ENCODE peak calls at places on chromosomes 16 and 17, in nine cellular contexts. One of them, this sample, is unnamed.
A peak's percentile ranks its signal among the peaks of the same experiment; 100 is the strongest.

GRCh38 chr16:11310997-11311561 is 29.9 kb upstream of the PRM1 start:
- DNase-seq in LHCN-M2: no peak
- DNase-seq in neural crest cell: no peak
- DNase-seq in left kidney: no peak
- DNase-seq in HuH-7.5: no peak
- DNase-seq in activated CD4-positive, alpha-beta T cell treated with anti-CD3 and anti-CD28 coated beads for 1 hour: no peak
- DNase-seq in posterior cingulate gyrus: no peak
- DNase-seq in ACHN: no peak
- DNase-seq in AML-193: peak; percentile 25
- DNase-seq in this sample: no peak

GRCh38 chr16:5062790-5063765 is 2.7 kb downstream of the C16orf89 start:
- DNase-seq in LHCN-M2: no peak
- DNase-seq in neural crest cell: no peak
- DNase-seq in left kidney: no peak
- DNase-seq in HuH-7.5: no peak
- DNase-seq in activated CD4-positive, alpha-beta T cell treated with anti-CD3 and anti-CD28 coated beads for 1 hour: no peak
- DNase-seq in posterior cingulate gyrus: no peak
- DNase-seq in ACHN: no peak
- DNase-seq in AML-193: no peak
- DNase-seq in this sample: no peak

GRCh38 chr17:68832140-68832871 is 122.9 kb downstream of the ABCA8 start:
- DNase-seq in LHCN-M2: no peak
- DNase-seq in neural crest cell: no peak
- DNase-seq in left kidney: no peak
- DNase-seq in HuH-7.5: no peak
- DNase-seq in activated CD4-positive, alpha-beta T cell treated with anti-CD3 and anti-CD28 coated beads for 1 hour: no peak
- DNase-seq in posterior cingulate gyrus: no peak
- DNase-seq in ACHN: no peak
- DNase-seq in AML-193: no peak
- DNase-seq in this sample: no peak

GRCh38 chr17:57221366-57222350 is 34.7 kb upstream of the MSI2 start:
- DNase-seq in LHCN-M2: no peak
- DNase-seq in neural crest cell: no peak
- DNase-seq in left kidney: no peak
- DNase-seq in HuH-7.5: no peak
- DNase-seq in activated CD4-positive, alpha-beta T cell treated with anti-CD3 and anti-CD28 coated beads for 1 hour: no peak
- DNase-seq in posterior cingulate gyrus: no peak
- DNase-seq in ACHN: no peak
- DNase-seq in AML-193: no peak
- DNase-seq in this sample: no peak

GRCh38 chr16:56425439-56425832 is at the start of gene AMFR:
- DNase-seq in LHCN-M2: peak; percentile 78
- DNase-seq in neural crest cell: peak; percentile 56
- DNase-seq in left kidney: peak; percentile 93
- DNase-seq in HuH-7.5: peak; percentile 71
- DNase-seq in activated CD4-positive, alpha-beta T cell treated with anti-CD3 and anti-CD28 coated beads for 1 hour: peak; percentile 47
- DNase-seq in posterior cingulate gyrus: peak; percentile 16
- DNase-seq in ACHN: peak; percentile 93
- DNase-seq in AML-193: peak; percentile 68
- DNase-seq in this sample: peak; percentile 76

GRCh38 chr17:75077490-75078096 is 10.2 kb upstream of the SLC16A5 start:
- DNase-seq in LHCN-M2: no peak
- DNase-seq in neural crest cell: no peak
- DNase-seq in left kidney: peak; percentile 83
- DNase-seq in HuH-7.5: peak; percentile 47
- DNase-seq in activated CD4-positive, alpha-beta T cell treated with anti-CD3 and anti-CD28 coated beads for 1 hour: peak; percentile 37
- DNase-seq in posterior cingulate gyrus: peak; percentile 60
- DNase-seq in ACHN: no peak
- DNase-seq in AML-193: no peak
- DNase-seq in this sample: no peak

GRCh38 chr17:68204736-68205135 is 43.1 kb upstream of the AMZ2 start:
- DNase-seq in LHCN-M2: no peak
- DNase-seq in neural crest cell: no peak
- DNase-seq in left kidney: peak; percentile 30
- DNase-seq in HuH-7.5: peak; percentile 38
- DNase-seq in activated CD4-positive, alpha-beta T cell treated with anti-CD3 and anti-CD28 coated beads for 1 hour: no peak
- DNase-seq in posterior cingulate gyrus: no peak
- DNase-seq in ACHN: no peak
- DNase-seq in AML-193: no peak
- DNase-seq in this sample: no peak

GRCh38 chr17:68775338-68775737 is 174.2 kb upstream of the FAM20A start:
- DNase-seq in LHCN-M2: no peak
- DNase-seq in neural crest cell: no peak
- DNase-seq in left kidney: no peak
- DNase-seq in HuH-7.5: no peak
- DNase-seq in activated CD4-positive, alpha-beta T cell treated with anti-CD3 and anti-CD28 coated beads for 1 hour: no peak
- DNase-seq in posterior cingulate gyrus: no peak
- DNase-seq in ACHN: no peak
- DNase-seq in AML-193: no peak
- DNase-seq in this sample: no peak

GRCh38 chr16:72241930-72242329 is 70.0 kb upstream of the PMFBP1 start:
- DNase-seq in LHCN-M2: peak; percentile 59
- DNase-seq in neural crest cell: peak; percentile 28
- DNase-seq in left kidney: peak; percentile 76
- DNase-seq in HuH-7.5: peak; percentile 16
- DNase-seq in activated CD4-positive, alpha-beta T cell treated with anti-CD3 and anti-CD28 coated beads for 1 hour: no peak
- DNase-seq in posterior cingulate gyrus: peak; percentile 10
- DNase-seq in ACHN: peak; percentile 65
- DNase-seq in AML-193: no peak
- DNase-seq in this sample: peak; percentile 68

GRCh38 chr17:38464251-38464722 is 36.0 kb downstream of the ARHGAP23 start:
- DNase-seq in LHCN-M2: peak; percentile 72
- DNase-seq in neural crest cell: no peak
- DNase-seq in left kidney: no peak
- DNase-seq in HuH-7.5: no peak
- DNase-seq in activated CD4-positive, alpha-beta T cell treated with anti-CD3 and anti-CD28 coated beads for 1 hour: no peak
- DNase-seq in posterior cingulate gyrus: peak; percentile 83
- DNase-seq in ACHN: peak; percentile 29
- DNase-seq in AML-193: no peak
- DNase-seq in this sample: peak; percentile 30

GRCh38 chr17:68867759-68868516 is 87.3 kb downstream of the ABCA8 start:
- DNase-seq in LHCN-M2: no peak
- DNase-seq in neural crest cell: no peak
- DNase-seq in left kidney: no peak
- DNase-seq in HuH-7.5: no peak
- DNase-seq in activated CD4-positive, alpha-beta T cell treated with anti-CD3 and anti-CD28 coated beads for 1 hour: no peak
- DNase-seq in posterior cingulate gyrus: no peak
- DNase-seq in ACHN: no peak
- DNase-seq in AML-193: no peak
- DNase-seq in this sample: no peak

GRCh38 chr17:32007463-32008298 is 498 bp downstream of the LRRC37B start:
- DNase-seq in LHCN-M2: peak; percentile 23
- DNase-seq in neural crest cell: peak; percentile 41
- DNase-seq in left kidney: peak; percentile 76
- DNase-seq in HuH-7.5: peak; percentile 54
- DNase-seq in activated CD4-positive, alpha-beta T cell treated with anti-CD3 and anti-CD28 coated beads for 1 hour: no peak
- DNase-seq in posterior cingulate gyrus: peak; percentile 51
- DNase-seq in ACHN: peak; percentile 40
- DNase-seq in AML-193: no peak
- DNase-seq in this sample: peak; percentile 26

GRCh38 chr16:9112166-9112843 is 20.9 kb downstream of the HAPSTR1 start:
- DNase-seq in LHCN-M2: no peak
- DNase-seq in neural crest cell: no peak
- DNase-seq in left kidney: no peak
- DNase-seq in HuH-7.5: no peak
- DNase-seq in activated CD4-positive, alpha-beta T cell treated with anti-CD3 and anti-CD28 coated beads for 1 hour: no peak
- DNase-seq in posterior cingulate gyrus: no peak
- DNase-seq in ACHN: peak; percentile 40
- DNase-seq in AML-193: no peak
- DNase-seq in this sample: no peak

GRCh38 chr17:49031965-49032928 is 35.1 kb downstream of the IGF2BP1 start:
- DNase-seq in LHCN-M2: peak; percentile 77
- DNase-seq in neural crest cell: peak; percentile 48
- DNase-seq in left kidney: peak; percentile 94
- DNase-seq in HuH-7.5: peak; percentile 86
- DNase-seq in activated CD4-positive, alpha-beta T cell treated with anti-CD3 and anti-CD28 coated beads for 1 hour: no peak
- DNase-seq in posterior cingulate gyrus: no peak
- DNase-seq in ACHN: peak; percentile 86
- DNase-seq in AML-193: peak; percentile 81
- DNase-seq in this sample: peak; percentile 82

GRCh38 chr17:63961355-63962207 is 11.1 kb downstream of the SCN4A start:
- DNase-seq in LHCN-M2: peak; percentile 29
- DNase-seq in neural crest cell: peak; percentile 81
- DNase-seq in left kidney: peak; percentile 86
- DNase-seq in HuH-7.5: peak; percentile 67
- DNase-seq in activated CD4-positive, alpha-beta T cell treated with anti-CD3 and anti-CD28 coated beads for 1 hour: no peak
- DNase-seq in posterior cingulate gyrus: no peak
- DNase-seq in ACHN: peak; percentile 70
- DNase-seq in AML-193: no peak
- DNase-seq in this sample: peak; percentile 40

GRCh38 chr16:1503110-1503955 is 10.2 kb downstream of the TELO2 start:
- DNase-seq in LHCN-M2: no peak
- DNase-seq in neural crest cell: no peak
- DNase-seq in left kidney: no peak
- DNase-seq in HuH-7.5: no peak
- DNase-seq in activated CD4-positive, alpha-beta T cell treated with anti-CD3 and anti-CD28 coated beads for 1 hour: no peak
- DNase-seq in posterior cingulate gyrus: no peak
- DNase-seq in ACHN: no peak
- DNase-seq in AML-193: no peak
- DNase-seq in this sample: no peak

GRCh38 chr16:28136751-28137434 is 73.4 kb upstream of the GSG1L start:
- DNase-seq in LHCN-M2: no peak
- DNase-seq in neural crest cell: no peak
- DNase-seq in left kidney: no peak
- DNase-seq in HuH-7.5: no peak
- DNase-seq in activated CD4-positive, alpha-beta T cell treated with anti-CD3 and anti-CD28 coated beads for 1 hour: no peak
- DNase-seq in posterior cingulate gyrus: no peak
- DNase-seq in ACHN: no peak
- DNase-seq in AML-193: no peak
- DNase-seq in this sample: no peak

GRCh38 chr17:19274893-19275292 is 37.7 kb downstream of the EPN2 start:
- DNase-seq in LHCN-M2: peak; percentile 76
- DNase-seq in neural crest cell: no peak
- DNase-seq in left kidney: no peak
- DNase-seq in HuH-7.5: no peak
- DNase-seq in activated CD4-positive, alpha-beta T cell treated with anti-CD3 and anti-CD28 coated beads for 1 hour: no peak
- DNase-seq in posterior cingulate gyrus: no peak
- DNase-seq in ACHN: no peak
- DNase-seq in AML-193: no peak
- DNase-seq in this sample: no peak

GRCh38 chr17:76659928-76660614 is 16.5 kb upstream of the ST6GALNAC1 start:
- DNase-seq in LHCN-M2: no peak
- DNase-seq in neural crest cell: no peak
- DNase-seq in left kidney: peak; percentile 91
- DNase-seq in HuH-7.5: no peak
- DNase-seq in activated CD4-positive, alpha-beta T cell treated with anti-CD3 and anti-CD28 coated beads for 1 hour: no peak
- DNase-seq in posterior cingulate gyrus: no peak
- DNase-seq in ACHN: peak; percentile 64
- DNase-seq in AML-193: peak; percentile 16
- DNase-seq in this sample: peak; percentile 30

GRCh38 chr17:41920580-41920955 is 1.8 kb upstream of the ACLY start:
- DNase-seq in LHCN-M2: no peak
- DNase-seq in neural crest cell: no peak
- DNase-seq in left kidney: no peak
- DNase-seq in HuH-7.5: no peak
- DNase-seq in activated CD4-positive, alpha-beta T cell treated with anti-CD3 and anti-CD28 coated beads for 1 hour: no peak
- DNase-seq in posterior cingulate gyrus: no peak
- DNase-seq in ACHN: no peak
- DNase-seq in AML-193: no peak
- DNase-seq in this sample: no peak

GRCh38 chr16:86404678-86405077 is 105.6 kb upstream of the FOXF1 start:
- DNase-seq in LHCN-M2: no peak
- DNase-seq in neural crest cell: no peak
- DNase-seq in left kidney: peak; percentile 55
- DNase-seq in HuH-7.5: no peak
- DNase-seq in activated CD4-positive, alpha-beta T cell treated with anti-CD3 and anti-CD28 coated beads for 1 hour: no peak
- DNase-seq in posterior cingulate gyrus: no peak
- DNase-seq in ACHN: no peak
- DNase-seq in AML-193: no peak
- DNase-seq in this sample: no peak

GRCh38 chr16:88478889-88479794 is 26.1 kb downstream of the ZFPM1 start:
- DNase-seq in LHCN-M2: no peak
- DNase-seq in neural crest cell: no peak
- DNase-seq in left kidney: no peak
- DNase-seq in HuH-7.5: no peak
- DNase-seq in activated CD4-positive, alpha-beta T cell treated with anti-CD3 and anti-CD28 coated beads for 1 hour: no peak
- DNase-seq in posterior cingulate gyrus: no peak
- DNase-seq in ACHN: no peak
- DNase-seq in AML-193: no peak
- DNase-seq in this sample: no peak

GRCh38 chr17:47620503-47621245 is 29.0 kb upstream of the KPNB1 start:
- DNase-seq in LHCN-M2: no peak
- DNase-seq in neural crest cell: no peak
- DNase-seq in left kidney: no peak
- DNase-seq in HuH-7.5: no peak
- DNase-seq in activated CD4-positive, alpha-beta T cell treated with anti-CD3 and anti-CD28 coated beads for 1 hour: no peak
- DNase-seq in posterior cingulate gyrus: no peak
- DNase-seq in ACHN: no peak
- DNase-seq in AML-193: no peak
- DNase-seq in this sample: peak; percentile 14

GRCh38 chr17:77423589-77424451 is 283.1 kb downstream of the SEC14L1 start:
- DNase-seq in LHCN-M2: peak; percentile 96
- DNase-seq in neural crest cell: no peak
- DNase-seq in left kidney: peak; percentile 39
- DNase-seq in HuH-7.5: no peak
- DNase-seq in activated CD4-positive, alpha-beta T cell treated with anti-CD3 and anti-CD28 coated beads for 1 hour: no peak
- DNase-seq in posterior cingulate gyrus: peak; percentile 60
- DNase-seq in ACHN: peak; percentile 36
- DNase-seq in AML-193: no peak
- DNase-seq in this sample: peak; percentile 90

GRCh38 chr17:77778636-77779524 is 179.6 kb upstream of the TNRC6C start:
- DNase-seq in LHCN-M2: peak; percentile 68
- DNase-seq in neural crest cell: no peak
- DNase-seq in left kidney: no peak
- DNase-seq in HuH-7.5: no peak
- DNase-seq in activated CD4-positive, alpha-beta T cell treated with anti-CD3 and anti-CD28 coated beads for 1 hour: no peak
- DNase-seq in posterior cingulate gyrus: peak; percentile 94
- DNase-seq in ACHN: no peak
- DNase-seq in AML-193: no peak
- DNase-seq in this sample: peak; percentile 34

GRCh38 chr16:3389663-3390338 is 11.0 kb downstream of the ZSCAN32 start:
- DNase-seq in LHCN-M2: no peak
- DNase-seq in neural crest cell: no peak
- DNase-seq in left kidney: no peak
- DNase-seq in HuH-7.5: no peak
- DNase-seq in activated CD4-positive, alpha-beta T cell treated with anti-CD3 and anti-CD28 coated beads for 1 hour: no peak
- DNase-seq in posterior cingulate gyrus: no peak
- DNase-seq in ACHN: no peak
- DNase-seq in AML-193: no peak
- DNase-seq in this sample: no peak

GRCh38 chr17:65723356-65723928 is 162.0 kb upstream of the AXIN2 start:
- DNase-seq in LHCN-M2: no peak
- DNase-seq in neural crest cell: no peak
- DNase-seq in left kidney: peak; percentile 48
- DNase-seq in HuH-7.5: no peak
- DNase-seq in activated CD4-positive, alpha-beta T cell treated with anti-CD3 and anti-CD28 coated beads for 1 hour: no peak
- DNase-seq in posterior cingulate gyrus: no peak
- DNase-seq in ACHN: no peak
- DNase-seq in AML-193: no peak
- DNase-seq in this sample: no peak

GRCh38 chr17:72487731-72488325 is 367.0 kb downstream of the SOX9 start:
- DNase-seq in LHCN-M2: no peak
- DNase-seq in neural crest cell: no peak
- DNase-seq in left kidney: no peak
- DNase-seq in HuH-7.5: no peak
- DNase-seq in activated CD4-positive, alpha-beta T cell treated with anti-CD3 and anti-CD28 coated beads for 1 hour: no peak
- DNase-seq in posterior cingulate gyrus: no peak
- DNase-seq in ACHN: no peak
- DNase-seq in AML-193: no peak
- DNase-seq in this sample: no peak

GRCh38 chr17:37490638-37491614 is 1.2 kb downstream of the DUSP14 start:
- DNase-seq in LHCN-M2: peak; percentile 84
- DNase-seq in neural crest cell: peak; percentile 14
- DNase-seq in left kidney: peak; percentile 65
- DNase-seq in HuH-7.5: peak; percentile 57
- DNase-seq in activated CD4-positive, alpha-beta T cell treated with anti-CD3 and anti-CD28 coated beads for 1 hour: no peak
- DNase-seq in posterior cingulate gyrus: peak; percentile 34
- DNase-seq in ACHN: peak; percentile 90
- DNase-seq in AML-193: peak; percentile 62
- DNase-seq in this sample: peak; percentile 92

GRCh38 chr17:17561408-17562144 is 29.9 kb downstream of the PEMT start:
- DNase-seq in LHCN-M2: no peak
- DNase-seq in neural crest cell: no peak
- DNase-seq in left kidney: peak; percentile 72
- DNase-seq in HuH-7.5: no peak
- DNase-seq in activated CD4-positive, alpha-beta T cell treated with anti-CD3 and anti-CD28 coated beads for 1 hour: no peak
- DNase-seq in posterior cingulate gyrus: no peak
- DNase-seq in ACHN: no peak
- DNase-seq in AML-193: no peak
- DNase-seq in this sample: no peak

GRCh38 chr17:29722411-29723198 is 99.9 kb upstream of the CORO6 start:
- DNase-seq in LHCN-M2: no peak
- DNase-seq in neural crest cell: no peak
- DNase-seq in left kidney: peak; percentile 83
- DNase-seq in HuH-7.5: no peak
- DNase-seq in activated CD4-positive, alpha-beta T cell treated with anti-CD3 and anti-CD28 coated beads for 1 hour: no peak
- DNase-seq in posterior cingulate gyrus: no peak
- DNase-seq in ACHN: no peak
- DNase-seq in AML-193: peak; percentile 99
- DNase-seq in this sample: peak; percentile 10